ENCODE peak calls at places on chromosomes 5 and 9, in five cellular contexts. S, B, A, V and J are unnamed samples.

GRCh38 chr5:75012748-75013147 is 39.6 kb downstream of the GCNT4 start:
- DNase-seq in S (no peak), B (no peak), A (no peak), V (no peak), J (no peak)

GRCh38 chr5:65482280-65482726 is 583 bp upstream of the ADAMTS6 start:
- DNase-seq in S (no peak), B (no peak), A (no peak), V (no peak), J (no peak)

GRCh38 chr9:115002371-115003120 is 72.2 kb upstream of the TNFSF8 start:
- DNase-seq in S (no peak), B (no peak), A (no peak), V (no peak), J (no peak)

GRCh38 chr5:59766394-59766793 is 127.1 kb downstream of the PDE4D start:
- DNase-seq in S (no peak), B (no peak), A (no peak), V (peak), J (no peak)

GRCh38 chr9:72911816-72912215 is 41.0 kb downstream of the ALDH1A1 start:
- DNase-seq in S (no peak), B (peak), A (no peak), V (no peak), J (no peak)

GRCh38 chr5:58261605-58262004 is 198.3 kb downstream of the PLK2 start:
- DNase-seq in S (no peak), B (no peak), A (no peak), V (peak), J (no peak)

GRCh38 chr9:2570615-2571479 is 50.7 kb upstream of the VLDLR start:
- DNase-seq in S (no peak), B (no peak), A (no peak), V (peak), J (no peak)

GRCh38 chr5:42944989-42945388 is 95.1 kb downstream of the ANXA2R start:
- DNase-seq in S (no peak), B (no peak), A (no peak), V (peak), J (no peak)

GRCh38 chr9:105332471-105332870 is 88.0 kb downstream of the SLC44A1 start:
- DNase-seq in S (no peak), B (no peak), A (no peak), V (no peak), J (no peak)

GRCh38 chr5:139262414-139263139 is 31.0 kb upstream of the MATR3 start:
- DNase-seq in S (peak), B (peak), A (peak), V (peak), J (peak)

GRCh38 chr5:61423487-61424157 is 91.6 kb downstream of the ZSWIM6 start:
- DNase-seq in S (no peak), B (no peak), A (no peak), V (no peak), J (no peak)

GRCh38 chr5:17024686-17025180 is 88.6 kb upstream of the MYO10 start:
- DNase-seq in S (no peak), B (no peak), A (no peak), V (no peak), J (no peak)

GRCh38 chr9:86202338-86202882 is 57.0 kb downstream of the C9orf153 start:
- DNase-seq in S (no peak), B (no peak), A (peak), V (no peak), J (peak)

GRCh38 chr5:17218353-17219005 is 1.0 kb downstream of the BASP1 start:
- DNase-seq in S (peak), B (peak), A (no peak), V (no peak), J (no peak)

GRCh38 chr5:149203896-149204544 is 62.7 kb downstream of the ABLIM3 start:
- DNase-seq in S (no peak), B (no peak), A (no peak), V (no peak), J (no peak)

GRCh38 chr9:84271887-84272556 is 68.5 kb downstream of the SLC28A3 start:
- DNase-seq in S (no peak), B (no peak), A (no peak), V (no peak), J (no peak)

GRCh38 chr5:5688194-5688924 is 265.9 kb downstream of the ICE1 start:
- DNase-seq in S (no peak), B (no peak), A (no peak), V (peak), J (no peak)

GRCh38 chr5:45639038-45639437 is 57.1 kb downstream of the HCN1 start:
- DNase-seq in S (no peak), B (no peak), A (no peak), V (no peak), J (no peak)

GRCh38 chr9:120579139-120579749 is 723 bp downstream of the CDK5RAP2 start:
- DNase-seq in S (no peak), B (no peak), A (peak), V (no peak), J (no peak)
- TF ChIP-seq CTCF in S (no peak), B (no peak), A (no peak), V (no peak), J (no peak)

DNA sequence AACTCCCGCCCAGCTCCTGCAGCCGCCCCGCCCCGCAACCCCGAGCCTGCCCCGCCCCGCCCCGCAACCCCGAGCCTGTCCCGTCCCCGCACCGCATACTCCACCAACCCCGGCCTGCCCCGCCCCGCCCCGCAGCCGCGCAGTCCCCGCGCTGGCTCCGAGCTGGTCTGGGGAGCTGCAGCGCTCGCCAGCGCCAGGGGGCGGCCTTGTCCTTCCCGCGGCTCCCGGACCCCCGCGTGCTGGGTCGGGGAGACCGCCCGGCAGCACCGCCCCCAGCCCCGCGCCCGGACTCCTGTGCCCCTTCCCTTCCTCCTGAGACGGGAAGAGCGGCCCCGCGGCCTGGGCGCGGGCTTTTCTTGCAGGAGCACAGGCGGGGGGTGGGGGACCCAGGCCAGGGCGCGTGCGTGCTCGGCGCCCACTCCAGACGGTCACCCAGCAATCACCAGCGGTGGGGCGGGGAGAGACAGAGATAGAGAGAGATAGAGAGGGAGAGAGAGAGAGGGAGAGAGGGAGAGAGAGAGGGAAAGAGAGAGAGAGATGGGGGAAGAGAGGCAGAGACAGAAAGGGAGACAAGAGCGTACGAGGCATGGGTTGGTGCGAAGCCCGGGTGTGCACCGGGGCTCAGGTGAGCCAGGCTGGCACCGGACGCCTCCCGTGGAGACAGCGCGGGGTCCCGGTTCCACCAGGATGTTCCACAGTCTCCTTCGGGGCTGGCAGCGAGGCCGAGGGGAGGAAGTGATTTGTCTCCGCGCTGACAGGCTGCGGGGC is 14.7 kb upstream of the TMEM250 start:
- DNase-seq in S (peak), B (peak), A (peak), V (no peak), J (peak)
- TF ChIP-seq CTCF in S (peak), B (peak), A (peak), V (peak), J (peak)

DNA sequence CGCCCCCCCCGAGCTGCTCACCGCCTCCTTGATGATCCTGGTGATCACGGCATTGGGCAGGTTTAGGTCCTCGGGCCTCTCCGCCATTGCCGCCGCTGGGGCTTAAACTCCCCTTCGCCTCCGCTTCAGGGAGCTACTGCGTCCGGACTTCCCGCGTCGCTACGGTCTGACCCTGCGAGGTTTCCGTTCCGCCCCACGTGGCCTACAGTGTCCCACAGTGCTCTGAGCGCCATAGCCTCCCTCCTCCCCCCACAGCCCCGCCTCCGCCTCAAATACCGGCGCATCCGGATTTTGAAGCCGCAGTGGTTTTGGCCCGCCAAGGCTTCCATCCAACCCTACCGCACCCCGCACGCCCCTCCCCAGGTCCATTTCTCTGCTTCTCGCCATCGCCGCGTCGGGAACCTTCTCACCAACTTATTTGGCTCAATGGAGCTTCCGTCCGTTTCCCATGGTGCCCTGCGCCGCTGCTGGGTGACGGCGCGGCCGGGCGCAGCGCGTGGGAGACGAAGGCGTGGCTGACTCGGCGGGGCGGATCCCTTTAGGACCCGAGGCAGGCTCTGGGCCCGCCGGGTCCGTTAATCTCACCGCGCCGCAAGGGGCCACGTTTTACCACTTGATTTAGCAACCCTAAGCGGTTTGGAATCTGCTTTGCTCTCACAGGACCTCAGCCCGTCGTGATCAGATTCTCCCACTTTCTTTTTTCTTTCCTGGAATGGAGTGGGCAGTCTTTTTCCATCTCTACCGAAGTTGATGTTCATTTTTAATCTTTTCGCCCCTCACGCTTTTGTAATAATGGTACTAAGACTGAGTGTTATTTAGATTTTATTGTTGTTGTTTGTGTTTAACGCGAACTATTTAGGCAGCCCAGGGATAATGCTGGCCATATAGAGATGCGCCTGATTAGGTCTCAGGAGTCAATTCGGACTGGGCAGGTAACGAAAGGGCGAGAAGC is at the start of the genes C9orf43 and POLE3:
- DNase-seq in S (peak), B (peak), A (peak), V (peak), J (peak)
- TF ChIP-seq CTCF in S (no peak), B (no peak), A (no peak), V (no peak), J (no peak)

DNA sequence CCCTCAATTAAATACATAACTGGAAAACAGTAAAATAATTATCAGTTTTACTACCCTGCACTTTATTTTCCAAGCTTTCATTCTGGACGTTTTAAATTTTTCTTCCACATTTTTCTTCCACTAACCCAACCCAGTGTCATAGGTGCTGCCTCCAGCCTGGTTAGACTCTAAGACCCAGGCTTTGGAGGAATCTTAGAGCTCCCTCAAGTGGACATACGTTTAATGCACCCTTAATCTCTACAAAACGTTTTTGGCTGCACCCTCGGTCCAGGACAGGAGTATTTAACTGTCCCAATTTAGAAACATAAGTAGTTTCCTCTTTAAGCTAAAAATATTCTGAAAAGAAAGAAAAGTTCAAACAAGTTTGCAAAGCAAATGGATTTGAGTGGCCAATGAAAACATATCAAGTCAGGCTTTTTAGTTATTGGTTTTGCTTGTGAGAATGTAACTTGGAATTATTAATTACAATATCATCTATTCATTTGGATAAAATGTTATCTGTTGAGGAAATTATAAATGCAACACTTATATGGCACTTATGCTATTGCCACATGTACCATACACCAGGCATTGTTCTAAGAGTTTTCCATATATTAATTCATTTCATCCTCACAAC is 38.9 kb downstream of the CDH6 start:
- DNase-seq in S (no peak), B (peak), A (peak), V (peak), J (no peak)
- TF ChIP-seq CTCF in S (peak), B (peak), A (peak), V (peak), J (peak)

GRCh38 chr5:29005386-29005785 is 1967.0 kb upstream of the CDH9 start:
- DNase-seq in S (no peak), B (no peak), A (peak), V (no peak), J (no peak)
- TF ChIP-seq CTCF in S (peak), B (peak), A (peak), V (no peak), J (no peak)

GRCh38 chr9:135122316-135122715 is 34.8 kb downstream of the OLFM1 start:
- DNase-seq in S (no peak), B (no peak), A (no peak), V (no peak), J (no peak)
- TF ChIP-seq CTCF in S (no peak), B (no peak), A (no peak), V (no peak), J (no peak)

GRCh38 chr5:98309785-98310566 is 463.5 kb upstream of the RGMB start:
- DNase-seq in S (no peak), B (peak), A (no peak), V (peak), J (no peak)

GRCh38 chr5:98307811-98308210 is 465.7 kb upstream of the RGMB start:
- DNase-seq in S (no peak), B (no peak), A (no peak), V (no peak), J (no peak)

GRCh38 chr5:98308960-98309359 is 464.5 kb upstream of the RGMB start:
- DNase-seq in S (no peak), B (no peak), A (no peak), V (no peak), J (no peak)

GRCh38 chr5:98308231-98308630 is 465.2 kb upstream of the RGMB start:
- DNase-seq in S (no peak), B (no peak), A (no peak), V (no peak), J (no peak)
- TF ChIP-seq CTCF in S (no peak), B (no peak), A (no peak), V (no peak), J (no peak)

DNA sequence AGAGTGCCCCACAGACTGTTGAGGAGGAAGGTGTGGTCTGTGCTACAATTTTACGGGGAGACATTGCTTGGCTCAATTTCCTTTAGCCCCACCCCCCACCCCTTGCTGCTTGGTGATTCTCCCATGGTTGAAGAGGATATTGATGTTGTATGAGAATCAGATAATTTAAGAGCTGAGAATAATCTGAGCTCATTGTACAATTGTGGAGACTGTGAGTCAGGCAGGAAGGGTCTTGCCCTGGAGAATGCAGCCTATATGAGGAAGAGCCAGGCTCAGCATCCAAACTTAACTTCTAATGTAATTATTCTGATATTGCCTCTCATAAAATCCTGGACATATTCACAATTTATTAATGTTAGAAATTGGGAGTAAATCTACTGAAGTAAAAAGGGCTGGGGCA is 26.1 kb upstream of the OR2S2 start:
- DNase-seq in S (no peak), B (no peak), A (no peak), V (no peak), J (no peak)
- TF ChIP-seq CTCF in S (no peak), B (no peak), A (no peak), V (no peak), J (no peak)

GRCh38 chr9:112338561-112338960 is 5.1 kb upstream of the PTBP3 start:
- DNase-seq in S (no peak), B (no peak), A (no peak), V (no peak), J (no peak)
- TF ChIP-seq CTCF in S (no peak), B (no peak), A (no peak), V (no peak), J (no peak)

GRCh38 chr9:32385135-32385884 is 867 bp downstream of the ACO1 start:
- DNase-seq in S (no peak), B (no peak), A (no peak), V (no peak), J (no peak)

GRCh38 chr9:32385885-32386283 is 1.4 kb downstream of the ACO1 start:
- DNase-seq in S (no peak), B (no peak), A (no peak), V (no peak), J (no peak)

GRCh38 chr9:32384002-32384363 is 460 bp upstream of the ACO1 start:
- DNase-seq in S (no peak), B (peak), A (peak), V (no peak), J (no peak)

GRCh38 chr9:32382582-32383320 is 1.7 kb upstream of the ACO1 start:
- DNase-seq in S (no peak), B (no peak), A (no peak), V (no peak), J (no peak)

GRCh38 chr9:32384364-32385134 is at the start of gene ACO1:
- DNase-seq in S (peak), B (peak), A (peak), V (peak), J (peak)
- TF ChIP-seq CTCF in S (no peak), B (no peak), A (no peak), V (peak), J (no peak)